ENCODE peak calls at places on chromosomes 13 and 19, in nine cellular contexts. T is thyroid gland, U is Calu3, E is neural progenitor cell, P is left ventricle myocardium inferior, X is hepatocyte, A is EL, R is M059J, B is NCI-H510A treated with DMSO at 0.1 percent for 48 hours. H is an unnamed sample.

GRCh38 chr13:79880820-79881219 is 399.9 kb downstream of the NDFIP2 start:
- DNase-seq in T (no peak), U (no peak), E (no peak), P (no peak), X (no peak), A (no peak), R (no peak), B (no peak), H (peak)

GRCh38 chr19:31421856-31422255 is 72.6 kb upstream of the TSHZ3 start:
- DNase-seq in T (no peak), U (no peak), E (peak), P (no peak), X (no peak), A (no peak), R (no peak), B (no peak), H (no peak)

GRCh38 chr19:10908380-10908960 is 20.0 kb downstream of the YIPF2 start:
- DNase-seq in T (no peak), U (no peak), E (no peak), P (no peak), X (no peak), A (no peak), R (no peak), B (no peak), H (no peak)

GRCh38 chr19:48249502-48250014 is 6.2 kb downstream of the CARD8 start:
- DNase-seq in T (no peak), U (no peak), E (no peak), P (peak), X (no peak), A (no peak), R (no peak), B (no peak), H (peak)

GRCh38 chr19:49213791-49214190 is 56.2 kb downstream of the TRPM4 start:
- DNase-seq in T (no peak), U (peak), E (no peak), P (no peak), X (no peak), A (no peak), R (no peak), B (no peak), H (peak)

GRCh38 chr19:46353730-46354528 is 7.0 kb downstream of the PPP5C start:
- DNase-seq in T (no peak), U (no peak), E (no peak), P (no peak), X (no peak), A (no peak), R (no peak), B (no peak), H (no peak)

GRCh38 chr13:110358381-110358780 is 51.3 kb downstream of the COL4A2 start:
- DNase-seq in T (no peak), U (no peak), E (no peak), P (no peak), X (no peak), A (no peak), R (no peak), B (no peak), H (no peak)

GRCh38 chr19:48051345-48052033 is 7.6 kb upstream of the CABP5 start:
- DNase-seq in T (no peak), U (no peak), E (no peak), P (no peak), X (no peak), A (no peak), R (peak), B (no peak), H (no peak)

GRCh38 chr13:31797154-31797775 is 57.9 kb downstream of the RXFP2 start:
- DNase-seq in T (no peak), U (peak), E (peak), P (no peak), X (peak), A (peak), R (peak), B (peak), H (peak)

GRCh38 chr19:49019242-49019932 is 2.5 kb upstream of the LHB start:
- DNase-seq in T (peak), U (peak), E (peak), P (peak), X (peak), A (peak), R (peak), B (no peak), H (peak)

GRCh38 chr19:6412111-6412999 is 12.3 kb downstream of the KHSRP start:
- DNase-seq in T (peak), U (peak), E (peak), P (no peak), X (peak), A (peak), R (peak), B (peak), H (no peak)

GRCh38 chr19:14472202-14472961 is 2.8 kb downstream of the PTGER1 start:
- DNase-seq in T (peak), U (peak), E (peak), P (peak), X (peak), A (peak), R (peak), B (peak), H (peak)

GRCh38 chr13:94210826-94211225 is 268.7 kb downstream of the DCT start:
- DNase-seq in T (no peak), U (no peak), E (no peak), P (no peak), X (no peak), A (no peak), R (no peak), B (no peak), H (no peak)

GRCh38 chr13:77981191-77981925 is 62.7 kb upstream of the EDNRB start:
- DNase-seq in T (no peak), U (no peak), E (no peak), P (no peak), X (no peak), A (peak), R (no peak), B (no peak), H (no peak)

GRCh38 chr13:111013196-111013595 is 98.3 kb upstream of the ANKRD10 start:
- DNase-seq in T (no peak), U (no peak), E (no peak), P (no peak), X (no peak), A (no peak), R (no peak), B (no peak), H (no peak)

GRCh38 chr19:35290381-35291135 is 1.4 kb upstream of the MAG start:
- DNase-seq in T (no peak), U (no peak), E (no peak), P (no peak), X (no peak), A (no peak), R (no peak), B (no peak), H (no peak)

GRCh38 chr13:30438286-30438685 is 16.0 kb downstream of the UBE2L5 start:
- DNase-seq in T (no peak), U (no peak), E (no peak), P (no peak), X (no peak), A (no peak), R (no peak), B (no peak), H (no peak)

GRCh38 chr13:36297259-36297599 is 385 bp downstream of the CCDC169 start:
- DNase-seq in T (no peak), U (no peak), E (no peak), P (no peak), X (no peak), A (peak), R (peak), B (no peak), H (peak)

GRCh38 chr19:3575260-3575741 is 2.6 kb downstream of the HMG20B start:
- DNase-seq in T (no peak), U (peak), E (peak), P (no peak), X (no peak), A (no peak), R (no peak), B (no peak), H (peak)

GRCh38 chr19:14119644-14120496 is 2.3 kb upstream of the PRKACA start:
- DNase-seq in T (no peak), U (no peak), E (no peak), P (no peak), X (no peak), A (no peak), R (no peak), B (no peak), H (no peak)

GRCh38 chr19:43798546-43799409 is 3.5 kb downstream of the LYPD5 start:
- DNase-seq in T (peak), U (peak), E (peak), P (no peak), X (peak), A (peak), R (peak), B (peak), H (no peak)

H was measured in MV-4-11.